ENCODE peak calls at places on chromosome 18, in four cellular contexts. V is stimulated activated CD8-positive, alpha-beta memory T cell treated with anti-CD3 and anti-CD28 coated beads, Interleukin-12 subunit alpha, Interleukin-12 subunit beta, amount 100 ng/mL, for 4 hours; P is astrocyte of the spinal cord; I is kidney tubule cell. N is an unnamed sample.

GRCh38 chr18:75104483-75104882 is 104.5 kb downstream of the PTGR3 start:
- DNase-seq in V (no peak), P (no peak), I (no peak), N (no peak)

GRCh38 chr18:77081387-77081773 is 51.2 kb downstream of the MBP start:
- DNase-seq in V (no peak), P (peak; percentile 93), I (no peak), N (peak; percentile 64)

GRCh38 chr18:5097116-5097703 is 99.8 kb downstream of the AKAIN1 start:
- DNase-seq in V (no peak), P (no peak), I (no peak), N (no peak)

GRCh38 chr18:59021500-59021899 is 118.2 kb upstream of the SEC11C start:
- DNase-seq in V (no peak), P (no peak), I (no peak), N (no peak)

GRCh38 chr18:51425475-51425874 is 228.0 kb upstream of the MEX3C start:
- DNase-seq in V (no peak), P (no peak), I (no peak), N (no peak)

GRCh38 chr18:76422121-76422520 is 72.9 kb downstream of the ZNF516 start:
- DNase-seq in V (no peak), P (no peak), I (no peak), N (no peak)

GRCh38 chr18:13437801-13438506 is 219.4 kb downstream of the LDLRAD4 start:
- DNase-seq in V (no peak), P (no peak), I (peak; percentile 26), N (no peak)

GRCh38 chr18:59446012-59446411 is 86.9 kb upstream of the LMAN1 start:
- DNase-seq in V (no peak), P (peak; percentile 52), I (peak; percentile 10), N (peak; percentile 74)

GRCh38 chr18:48973731-48974130 is 23.0 kb upstream of the SMAD7 start:
- DNase-seq in V (no peak), P (no peak), I (peak; percentile 27), N (no peak)

GRCh38 chr18:58143391-58143790 is 99.4 kb downstream of the NEDD4L start:
- DNase-seq in V (no peak), P (peak; percentile 24), I (no peak), N (peak; percentile 75)

GRCh38 chr18:9335255-9336045 is 877 bp downstream of the TWSG1 start:
- DNase-seq in V (no peak), P (peak; percentile 41), I (peak; percentile 29), N (peak; percentile 30)

GRCh38 chr18:30086351-30086750 is 956.2 kb downstream of the DSC3 start:
- DNase-seq in V (no peak), P (no peak), I (no peak), N (no peak)

GRCh38 chr18:58080516-58080915 is 36.5 kb downstream of the NEDD4L start:
- DNase-seq in V (no peak), P (no peak), I (no peak), N (no peak)